ENCODE peak calls at places on chromosomes 11 and 22, in ten cellular contexts. One of them, this sample, is unnamed.

GRCh38 chr22:19344420-19344819 is 52.9 kb upstream of the CLTCL1 start:
- DNase-seq in activated CD8-positive, alpha-beta memory T cell treated with anti-CD3 and anti-CD28 coated beads, Interleukin-2, amount 10 ng/mL, durations not matched to agents 7 days and 5 days: no peak
- DNase-seq in fibroblast of pulmonary artery: no peak
- DNase-seq in GM12891: no peak
- DNase-seq in iris pigment epithelial cell: no peak
- DNase-seq in COR-L47: no peak
- DNase-seq in stimulated activated CD8-positive, alpha-beta memory T cell treated with anti-CD3 and anti-CD28 coated beads, Interleukin-12 subunit alpha, Interleukin-12 subunit beta, amount 100 ng/mL, for 1 hour: no peak
- DNase-seq in HCT116: no peak
- DNase-seq in stimulated activated CD4-positive, alpha-beta T cell treated with anti-CD3 and anti-CD28 coated beads, Interleukin-1b, Interleukin-23, amount 100 ng/mL, for 48 hours: no peak
- DNase-seq in amniotic stem cell: no peak
- DNase-seq in this sample: no peak

GRCh38 chr22:22171357-22172218 is 73.0 kb upstream of the VPREB1 start:
- DNase-seq in iris pigment epithelial cell: peak
- DNase-seq in stimulated activated CD8-positive, alpha-beta memory T cell treated with anti-CD3 and anti-CD28 coated beads, Interleukin-12 subunit alpha, Interleukin-12 subunit beta, amount 100 ng/mL, for 1 hour: no peak
- DNase-seq in activated CD8-positive, alpha-beta memory T cell treated with anti-CD3 and anti-CD28 coated beads, Interleukin-2, amount 10 ng/mL, durations not matched to agents 7 days and 5 days: no peak
- DNase-seq in COR-L47: no peak
- DNase-seq in stimulated activated CD4-positive, alpha-beta T cell treated with anti-CD3 and anti-CD28 coated beads, Interleukin-1b, Interleukin-23, amount 100 ng/mL, for 48 hours: no peak
- DNase-seq in fibroblast of pulmonary artery: peak
- DNase-seq in HCT116: peak
- DNase-seq in GM12891: no peak
- DNase-seq in amniotic stem cell: no peak
- DNase-seq in this sample: no peak

GRCh38 chr22:48719978-48720661 is 1107.6 kb downstream of the BRD1 start:
- DNase-seq in COR-L47: no peak
- DNase-seq in activated CD8-positive, alpha-beta memory T cell treated with anti-CD3 and anti-CD28 coated beads, Interleukin-2, amount 10 ng/mL, durations not matched to agents 7 days and 5 days: no peak
- DNase-seq in iris pigment epithelial cell: no peak
- DNase-seq in stimulated activated CD4-positive, alpha-beta T cell treated with anti-CD3 and anti-CD28 coated beads, Interleukin-1b, Interleukin-23, amount 100 ng/mL, for 48 hours: no peak
- DNase-seq in GM12891: no peak
- DNase-seq in stimulated activated CD8-positive, alpha-beta memory T cell treated with anti-CD3 and anti-CD28 coated beads, Interleukin-12 subunit alpha, Interleukin-12 subunit beta, amount 100 ng/mL, for 1 hour: no peak
- DNase-seq in HCT116: no peak
- DNase-seq in fibroblast of pulmonary artery: no peak
- DNase-seq in amniotic stem cell: no peak
- DNase-seq in this sample: no peak

GRCh38 chr22:46512683-46513082 is 24.7 kb downstream of the CELSR1 start:
- DNase-seq in fibroblast of pulmonary artery: no peak
- DNase-seq in activated CD8-positive, alpha-beta memory T cell treated with anti-CD3 and anti-CD28 coated beads, Interleukin-2, amount 10 ng/mL, durations not matched to agents 7 days and 5 days: no peak
- DNase-seq in GM12891: no peak
- DNase-seq in amniotic stem cell: no peak
- DNase-seq in stimulated activated CD4-positive, alpha-beta T cell treated with anti-CD3 and anti-CD28 coated beads, Interleukin-1b, Interleukin-23, amount 100 ng/mL, for 48 hours: no peak
- DNase-seq in HCT116: no peak
- DNase-seq in COR-L47: no peak
- DNase-seq in iris pigment epithelial cell: no peak
- DNase-seq in stimulated activated CD8-positive, alpha-beta memory T cell treated with anti-CD3 and anti-CD28 coated beads, Interleukin-12 subunit alpha, Interleukin-12 subunit beta, amount 100 ng/mL, for 1 hour: no peak
- DNase-seq in this sample: no peak

GRCh38 chr11:17353228-17354021 is 1.8 kb downstream of the NCR3LG1 start:
- DNase-seq in COR-L47: peak
- DNase-seq in iris pigment epithelial cell: peak
- DNase-seq in GM12891: peak
- DNase-seq in HCT116: peak
- DNase-seq in amniotic stem cell: peak
- DNase-seq in fibroblast of pulmonary artery: peak
- DNase-seq in activated CD8-positive, alpha-beta memory T cell treated with anti-CD3 and anti-CD28 coated beads, Interleukin-2, amount 10 ng/mL, durations not matched to agents 7 days and 5 days: peak
- DNase-seq in stimulated activated CD8-positive, alpha-beta memory T cell treated with anti-CD3 and anti-CD28 coated beads, Interleukin-12 subunit alpha, Interleukin-12 subunit beta, amount 100 ng/mL, for 1 hour: peak
- DNase-seq in stimulated activated CD4-positive, alpha-beta T cell treated with anti-CD3 and anti-CD28 coated beads, Interleukin-1b, Interleukin-23, amount 100 ng/mL, for 48 hours: peak
- DNase-seq in this sample: peak

GRCh38 chr22:41831828-41832552 is 915 bp upstream of the SREBF2 start:
- DNase-seq in HCT116: no peak
- DNase-seq in amniotic stem cell: no peak
- DNase-seq in GM12891: no peak
- DNase-seq in stimulated activated CD4-positive, alpha-beta T cell treated with anti-CD3 and anti-CD28 coated beads, Interleukin-1b, Interleukin-23, amount 100 ng/mL, for 48 hours: no peak
- DNase-seq in stimulated activated CD8-positive, alpha-beta memory T cell treated with anti-CD3 and anti-CD28 coated beads, Interleukin-12 subunit alpha, Interleukin-12 subunit beta, amount 100 ng/mL, for 1 hour: no peak
- DNase-seq in iris pigment epithelial cell: peak
- DNase-seq in fibroblast of pulmonary artery: no peak
- DNase-seq in activated CD8-positive, alpha-beta memory T cell treated with anti-CD3 and anti-CD28 coated beads, Interleukin-2, amount 10 ng/mL, durations not matched to agents 7 days and 5 days: no peak
- DNase-seq in COR-L47: no peak
- DNase-seq in this sample: no peak

GRCh38 chr11:79110308-79110707 is 330.5 kb downstream of the TENM4 start:
- DNase-seq in GM12891: no peak
- DNase-seq in amniotic stem cell: no peak
- DNase-seq in activated CD8-positive, alpha-beta memory T cell treated with anti-CD3 and anti-CD28 coated beads, Interleukin-2, amount 10 ng/mL, durations not matched to agents 7 days and 5 days: no peak
- DNase-seq in HCT116: no peak
- DNase-seq in fibroblast of pulmonary artery: no peak
- DNase-seq in COR-L47: no peak
- DNase-seq in stimulated activated CD4-positive, alpha-beta T cell treated with anti-CD3 and anti-CD28 coated beads, Interleukin-1b, Interleukin-23, amount 100 ng/mL, for 48 hours: no peak
- DNase-seq in stimulated activated CD8-positive, alpha-beta memory T cell treated with anti-CD3 and anti-CD28 coated beads, Interleukin-12 subunit alpha, Interleukin-12 subunit beta, amount 100 ng/mL, for 1 hour: no peak
- DNase-seq in iris pigment epithelial cell: no peak
- DNase-seq in this sample: no peak

GRCh38 chr11:47234669-47235075 is 13.9 kb downstream of the ACP2 start:
- DNase-seq in stimulated activated CD4-positive, alpha-beta T cell treated with anti-CD3 and anti-CD28 coated beads, Interleukin-1b, Interleukin-23, amount 100 ng/mL, for 48 hours: peak
- DNase-seq in iris pigment epithelial cell: no peak
- DNase-seq in amniotic stem cell: no peak
- DNase-seq in stimulated activated CD8-positive, alpha-beta memory T cell treated with anti-CD3 and anti-CD28 coated beads, Interleukin-12 subunit alpha, Interleukin-12 subunit beta, amount 100 ng/mL, for 1 hour: no peak
- DNase-seq in COR-L47: peak
- DNase-seq in HCT116: no peak
- DNase-seq in activated CD8-positive, alpha-beta memory T cell treated with anti-CD3 and anti-CD28 coated beads, Interleukin-2, amount 10 ng/mL, durations not matched to agents 7 days and 5 days: no peak
- DNase-seq in fibroblast of pulmonary artery: peak
- DNase-seq in GM12891: no peak
- DNase-seq in this sample: no peak

GRCh38 chr11:135069043-135069442 is 657.0 kb upstream of the B3GAT1 start:
- DNase-seq in stimulated activated CD8-positive, alpha-beta memory T cell treated with anti-CD3 and anti-CD28 coated beads, Interleukin-12 subunit alpha, Interleukin-12 subunit beta, amount 100 ng/mL, for 1 hour: no peak
- DNase-seq in amniotic stem cell: no peak
- DNase-seq in GM12891: no peak
- DNase-seq in activated CD8-positive, alpha-beta memory T cell treated with anti-CD3 and anti-CD28 coated beads, Interleukin-2, amount 10 ng/mL, durations not matched to agents 7 days and 5 days: no peak
- DNase-seq in fibroblast of pulmonary artery: no peak
- DNase-seq in stimulated activated CD4-positive, alpha-beta T cell treated with anti-CD3 and anti-CD28 coated beads, Interleukin-1b, Interleukin-23, amount 100 ng/mL, for 48 hours: no peak
- DNase-seq in iris pigment epithelial cell: no peak
- DNase-seq in COR-L47: no peak
- DNase-seq in HCT116: no peak
- DNase-seq in this sample: no peak

GRCh38 chr11:90197377-90197776 is 25.5 kb downstream of the CHORDC1 start:
- DNase-seq in fibroblast of pulmonary artery: no peak
- DNase-seq in stimulated activated CD8-positive, alpha-beta memory T cell treated with anti-CD3 and anti-CD28 coated beads, Interleukin-12 subunit alpha, Interleukin-12 subunit beta, amount 100 ng/mL, for 1 hour: no peak
- DNase-seq in amniotic stem cell: no peak
- DNase-seq in COR-L47: no peak
- DNase-seq in GM12891: no peak
- DNase-seq in iris pigment epithelial cell: no peak
- DNase-seq in stimulated activated CD4-positive, alpha-beta T cell treated with anti-CD3 and anti-CD28 coated beads, Interleukin-1b, Interleukin-23, amount 100 ng/mL, for 48 hours: no peak
- DNase-seq in activated CD8-positive, alpha-beta memory T cell treated with anti-CD3 and anti-CD28 coated beads, Interleukin-2, amount 10 ng/mL, durations not matched to agents 7 days and 5 days: no peak
- DNase-seq in HCT116: no peak
- DNase-seq in this sample: no peak

GRCh38 chr11:61439615-61440014 is 9.7 kb downstream of the SDHAF2 start:
- DNase-seq in fibroblast of pulmonary artery: no peak
- DNase-seq in COR-L47: no peak
- DNase-seq in activated CD8-positive, alpha-beta memory T cell treated with anti-CD3 and anti-CD28 coated beads, Interleukin-2, amount 10 ng/mL, durations not matched to agents 7 days and 5 days: no peak
- DNase-seq in stimulated activated CD8-positive, alpha-beta memory T cell treated with anti-CD3 and anti-CD28 coated beads, Interleukin-12 subunit alpha, Interleukin-12 subunit beta, amount 100 ng/mL, for 1 hour: no peak
- DNase-seq in iris pigment epithelial cell: no peak
- DNase-seq in stimulated activated CD4-positive, alpha-beta T cell treated with anti-CD3 and anti-CD28 coated beads, Interleukin-1b, Interleukin-23, amount 100 ng/mL, for 48 hours: no peak
- DNase-seq in HCT116: no peak
- DNase-seq in GM12891: no peak
- DNase-seq in amniotic stem cell: no peak
- DNase-seq in this sample: no peak

GRCh38 chr22:24592144-24592845 is 578 bp downstream of the LRRC75B start:
- DNase-seq in fibroblast of pulmonary artery: no peak
- DNase-seq in stimulated activated CD8-positive, alpha-beta memory T cell treated with anti-CD3 and anti-CD28 coated beads, Interleukin-12 subunit alpha, Interleukin-12 subunit beta, amount 100 ng/mL, for 1 hour: no peak
- DNase-seq in GM12891: no peak
- DNase-seq in stimulated activated CD4-positive, alpha-beta T cell treated with anti-CD3 and anti-CD28 coated beads, Interleukin-1b, Interleukin-23, amount 100 ng/mL, for 48 hours: no peak
- DNase-seq in amniotic stem cell: no peak
- DNase-seq in iris pigment epithelial cell: peak
- DNase-seq in activated CD8-positive, alpha-beta memory T cell treated with anti-CD3 and anti-CD28 coated beads, Interleukin-2, amount 10 ng/mL, durations not matched to agents 7 days and 5 days: no peak
- DNase-seq in HCT116: no peak
- DNase-seq in COR-L47: no peak
- DNase-seq in this sample: peak

GRCh38 chr11:35163707-35164496 is 24.9 kb downstream of the CD44 start:
- DNase-seq in COR-L47: no peak
- DNase-seq in activated CD8-positive, alpha-beta memory T cell treated with anti-CD3 and anti-CD28 coated beads, Interleukin-2, amount 10 ng/mL, durations not matched to agents 7 days and 5 days: peak
- DNase-seq in amniotic stem cell: no peak
- DNase-seq in GM12891: no peak
- DNase-seq in iris pigment epithelial cell: peak
- DNase-seq in HCT116: no peak
- DNase-seq in stimulated activated CD8-positive, alpha-beta memory T cell treated with anti-CD3 and anti-CD28 coated beads, Interleukin-12 subunit alpha, Interleukin-12 subunit beta, amount 100 ng/mL, for 1 hour: no peak
- DNase-seq in stimulated activated CD4-positive, alpha-beta T cell treated with anti-CD3 and anti-CD28 coated beads, Interleukin-1b, Interleukin-23, amount 100 ng/mL, for 48 hours: peak
- DNase-seq in fibroblast of pulmonary artery: no peak
- DNase-seq in this sample: peak

GRCh38 chr22:24417200-24417599 is 10.2 kb upstream of the ADORA2A start:
- DNase-seq in amniotic stem cell: no peak
- DNase-seq in COR-L47: no peak
- DNase-seq in activated CD8-positive, alpha-beta memory T cell treated with anti-CD3 and anti-CD28 coated beads, Interleukin-2, amount 10 ng/mL, durations not matched to agents 7 days and 5 days: no peak
- DNase-seq in HCT116: no peak
- DNase-seq in fibroblast of pulmonary artery: no peak
- DNase-seq in iris pigment epithelial cell: no peak
- DNase-seq in stimulated activated CD8-positive, alpha-beta memory T cell treated with anti-CD3 and anti-CD28 coated beads, Interleukin-12 subunit alpha, Interleukin-12 subunit beta, amount 100 ng/mL, for 1 hour: no peak
- DNase-seq in stimulated activated CD4-positive, alpha-beta T cell treated with anti-CD3 and anti-CD28 coated beads, Interleukin-1b, Interleukin-23, amount 100 ng/mL, for 48 hours: no peak
- DNase-seq in GM12891: no peak
- DNase-seq in this sample: peak

GRCh38 chr11:45709264-45709663 is 43.8 kb upstream of the CHST1 start:
- DNase-seq in activated CD8-positive, alpha-beta memory T cell treated with anti-CD3 and anti-CD28 coated beads, Interleukin-2, amount 10 ng/mL, durations not matched to agents 7 days and 5 days: no peak
- DNase-seq in fibroblast of pulmonary artery: no peak
- DNase-seq in HCT116: no peak
- DNase-seq in amniotic stem cell: no peak
- DNase-seq in COR-L47: no peak
- DNase-seq in iris pigment epithelial cell: no peak
- DNase-seq in GM12891: no peak
- DNase-seq in stimulated activated CD4-positive, alpha-beta T cell treated with anti-CD3 and anti-CD28 coated beads, Interleukin-1b, Interleukin-23, amount 100 ng/mL, for 48 hours: no peak
- DNase-seq in stimulated activated CD8-positive, alpha-beta memory T cell treated with anti-CD3 and anti-CD28 coated beads, Interleukin-12 subunit alpha, Interleukin-12 subunit beta, amount 100 ng/mL, for 1 hour: no peak
- DNase-seq in this sample: no peak

GRCh38 chr22:33969052-33969451 is 48.8 kb upstream of the LARGE1 start:
- DNase-seq in iris pigment epithelial cell: peak
- DNase-seq in COR-L47: no peak
- DNase-seq in fibroblast of pulmonary artery: no peak
- DNase-seq in amniotic stem cell: no peak
- DNase-seq in activated CD8-positive, alpha-beta memory T cell treated with anti-CD3 and anti-CD28 coated beads, Interleukin-2, amount 10 ng/mL, durations not matched to agents 7 days and 5 days: no peak
- DNase-seq in GM12891: no peak
- DNase-seq in HCT116: no peak
- DNase-seq in stimulated activated CD4-positive, alpha-beta T cell treated with anti-CD3 and anti-CD28 coated beads, Interleukin-1b, Interleukin-23, amount 100 ng/mL, for 48 hours: no peak
- DNase-seq in stimulated activated CD8-positive, alpha-beta memory T cell treated with anti-CD3 and anti-CD28 coated beads, Interleukin-12 subunit alpha, Interleukin-12 subunit beta, amount 100 ng/mL, for 1 hour: no peak
- DNase-seq in this sample: no peak

GRCh38 chr11:23455291-23455864 is 595.1 kb upstream of the CCDC179 start:
- DNase-seq in stimulated activated CD8-positive, alpha-beta memory T cell treated with anti-CD3 and anti-CD28 coated beads, Interleukin-12 subunit alpha, Interleukin-12 subunit beta, amount 100 ng/mL, for 1 hour: no peak
- DNase-seq in fibroblast of pulmonary artery: no peak
- DNase-seq in GM12891: no peak
- DNase-seq in amniotic stem cell: no peak
- DNase-seq in COR-L47: no peak
- DNase-seq in iris pigment epithelial cell: no peak
- DNase-seq in HCT116: no peak
- DNase-seq in activated CD8-positive, alpha-beta memory T cell treated with anti-CD3 and anti-CD28 coated beads, Interleukin-2, amount 10 ng/mL, durations not matched to agents 7 days and 5 days: no peak
- DNase-seq in stimulated activated CD4-positive, alpha-beta T cell treated with anti-CD3 and anti-CD28 coated beads, Interleukin-1b, Interleukin-23, amount 100 ng/mL, for 48 hours: no peak
- DNase-seq in this sample: no peak

GRCh38 chr11:127789887-127790286 is 789.3 kb upstream of the KIRREL3 start:
- DNase-seq in iris pigment epithelial cell: no peak
- DNase-seq in fibroblast of pulmonary artery: no peak
- DNase-seq in COR-L47: peak
- DNase-seq in stimulated activated CD8-positive, alpha-beta memory T cell treated with anti-CD3 and anti-CD28 coated beads, Interleukin-12 subunit alpha, Interleukin-12 subunit beta, amount 100 ng/mL, for 1 hour: no peak
- DNase-seq in GM12891: no peak
- DNase-seq in activated CD8-positive, alpha-beta memory T cell treated with anti-CD3 and anti-CD28 coated beads, Interleukin-2, amount 10 ng/mL, durations not matched to agents 7 days and 5 days: no peak
- DNase-seq in amniotic stem cell: no peak
- DNase-seq in HCT116: no peak
- DNase-seq in stimulated activated CD4-positive, alpha-beta T cell treated with anti-CD3 and anti-CD28 coated beads, Interleukin-1b, Interleukin-23, amount 100 ng/mL, for 48 hours: no peak
- DNase-seq in this sample: peak

GRCh38 chr11:115784796-115785521 is 280.7 kb upstream of the CADM1 start:
- DNase-seq in stimulated activated CD4-positive, alpha-beta T cell treated with anti-CD3 and anti-CD28 coated beads, Interleukin-1b, Interleukin-23, amount 100 ng/mL, for 48 hours: no peak
- DNase-seq in iris pigment epithelial cell: no peak
- DNase-seq in stimulated activated CD8-positive, alpha-beta memory T cell treated with anti-CD3 and anti-CD28 coated beads, Interleukin-12 subunit alpha, Interleukin-12 subunit beta, amount 100 ng/mL, for 1 hour: no peak
- DNase-seq in fibroblast of pulmonary artery: no peak
- DNase-seq in COR-L47: peak
- DNase-seq in activated CD8-positive, alpha-beta memory T cell treated with anti-CD3 and anti-CD28 coated beads, Interleukin-2, amount 10 ng/mL, durations not matched to agents 7 days and 5 days: no peak
- DNase-seq in HCT116: no peak
- DNase-seq in GM12891: no peak
- DNase-seq in amniotic stem cell: no peak
- DNase-seq in this sample: no peak

GRCh38 chr11:133403900-133404299 is 128.4 kb downstream of the OPCML start:
- DNase-seq in GM12891: no peak
- DNase-seq in stimulated activated CD4-positive, alpha-beta T cell treated with anti-CD3 and anti-CD28 coated beads, Interleukin-1b, Interleukin-23, amount 100 ng/mL, for 48 hours: peak
- DNase-seq in COR-L47: peak
- DNase-seq in stimulated activated CD8-positive, alpha-beta memory T cell treated with anti-CD3 and anti-CD28 coated beads, Interleukin-12 subunit alpha, Interleukin-12 subunit beta, amount 100 ng/mL, for 1 hour: no peak
- DNase-seq in HCT116: no peak
- DNase-seq in activated CD8-positive, alpha-beta memory T cell treated with anti-CD3 and anti-CD28 coated beads, Interleukin-2, amount 10 ng/mL, durations not matched to agents 7 days and 5 days: no peak
- DNase-seq in amniotic stem cell: no peak
- DNase-seq in fibroblast of pulmonary artery: no peak
- DNase-seq in iris pigment epithelial cell: no peak
- DNase-seq in this sample: no peak

GRCh38 chr11:75777461-75778110 is 9.0 kb downstream of the DGAT2 start:
- DNase-seq in fibroblast of pulmonary artery: peak
- DNase-seq in stimulated activated CD4-positive, alpha-beta T cell treated with anti-CD3 and anti-CD28 coated beads, Interleukin-1b, Interleukin-23, amount 100 ng/mL, for 48 hours: no peak
- DNase-seq in GM12891: no peak
- DNase-seq in activated CD8-positive, alpha-beta memory T cell treated with anti-CD3 and anti-CD28 coated beads, Interleukin-2, amount 10 ng/mL, durations not matched to agents 7 days and 5 days: peak
- DNase-seq in amniotic stem cell: no peak
- DNase-seq in stimulated activated CD8-positive, alpha-beta memory T cell treated with anti-CD3 and anti-CD28 coated beads, Interleukin-12 subunit alpha, Interleukin-12 subunit beta, amount 100 ng/mL, for 1 hour: no peak
- DNase-seq in iris pigment epithelial cell: peak
- DNase-seq in COR-L47: no peak
- DNase-seq in HCT116: no peak
- DNase-seq in this sample: no peak

GRCh38 chr11:45649544-45650165 is 15.8 kb downstream of the CHST1 start:
- DNase-seq in fibroblast of pulmonary artery: no peak
- DNase-seq in stimulated activated CD4-positive, alpha-beta T cell treated with anti-CD3 and anti-CD28 coated beads, Interleukin-1b, Interleukin-23, amount 100 ng/mL, for 48 hours: no peak
- DNase-seq in HCT116: no peak
- DNase-seq in GM12891: no peak
- DNase-seq in stimulated activated CD8-positive, alpha-beta memory T cell treated with anti-CD3 and anti-CD28 coated beads, Interleukin-12 subunit alpha, Interleukin-12 subunit beta, amount 100 ng/mL, for 1 hour: no peak
- DNase-seq in COR-L47: no peak
- DNase-seq in activated CD8-positive, alpha-beta memory T cell treated with anti-CD3 and anti-CD28 coated beads, Interleukin-2, amount 10 ng/mL, durations not matched to agents 7 days and 5 days: peak
- DNase-seq in iris pigment epithelial cell: no peak
- DNase-seq in amniotic stem cell: no peak
- DNase-seq in this sample: no peak

GRCh38 chr11:113695207-113695606 is 10.9 kb downstream of the TMPRSS5 start:
- DNase-seq in GM12891: no peak
- DNase-seq in stimulated activated CD4-positive, alpha-beta T cell treated with anti-CD3 and anti-CD28 coated beads, Interleukin-1b, Interleukin-23, amount 100 ng/mL, for 48 hours: no peak
- DNase-seq in activated CD8-positive, alpha-beta memory T cell treated with anti-CD3 and anti-CD28 coated beads, Interleukin-2, amount 10 ng/mL, durations not matched to agents 7 days and 5 days: no peak
- DNase-seq in fibroblast of pulmonary artery: no peak
- DNase-seq in amniotic stem cell: no peak
- DNase-seq in iris pigment epithelial cell: no peak
- DNase-seq in COR-L47: no peak
- DNase-seq in stimulated activated CD8-positive, alpha-beta memory T cell treated with anti-CD3 and anti-CD28 coated beads, Interleukin-12 subunit alpha, Interleukin-12 subunit beta, amount 100 ng/mL, for 1 hour: no peak
- DNase-seq in HCT116: no peak
- DNase-seq in this sample: no peak

GRCh38 chr11:106708348-106708747 is 309.9 kb downstream of the GUCY1A2 start:
- DNase-seq in iris pigment epithelial cell: no peak
- DNase-seq in stimulated activated CD4-positive, alpha-beta T cell treated with anti-CD3 and anti-CD28 coated beads, Interleukin-1b, Interleukin-23, amount 100 ng/mL, for 48 hours: no peak
- DNase-seq in fibroblast of pulmonary artery: no peak
- DNase-seq in GM12891: no peak
- DNase-seq in activated CD8-positive, alpha-beta memory T cell treated with anti-CD3 and anti-CD28 coated beads, Interleukin-2, amount 10 ng/mL, durations not matched to agents 7 days and 5 days: no peak
- DNase-seq in HCT116: no peak
- DNase-seq in amniotic stem cell: no peak
- DNase-seq in stimulated activated CD8-positive, alpha-beta memory T cell treated with anti-CD3 and anti-CD28 coated beads, Interleukin-12 subunit alpha, Interleukin-12 subunit beta, amount 100 ng/mL, for 1 hour: no peak
- DNase-seq in COR-L47: no peak
- DNase-seq in this sample: no peak

GRCh38 chr22:21712751-21713427 is 22.7 kb downstream of the YPEL1 start:
- DNase-seq in HCT116: peak
- DNase-seq in COR-L47: peak
- DNase-seq in fibroblast of pulmonary artery: peak
- DNase-seq in amniotic stem cell: peak
- DNase-seq in GM12891: peak
- DNase-seq in stimulated activated CD4-positive, alpha-beta T cell treated with anti-CD3 and anti-CD28 coated beads, Interleukin-1b, Interleukin-23, amount 100 ng/mL, for 48 hours: peak
- DNase-seq in activated CD8-positive, alpha-beta memory T cell treated with anti-CD3 and anti-CD28 coated beads, Interleukin-2, amount 10 ng/mL, durations not matched to agents 7 days and 5 days: peak
- DNase-seq in iris pigment epithelial cell: peak
- DNase-seq in stimulated activated CD8-positive, alpha-beta memory T cell treated with anti-CD3 and anti-CD28 coated beads, Interleukin-12 subunit alpha, Interleukin-12 subunit beta, amount 100 ng/mL, for 1 hour: peak
- DNase-seq in this sample: peak